ENCODE peak calls at places on chromosomes 16 and 17, in five cellular contexts. N is ACHN; J is activated gamma-delta T cell treated with anti-CD3 and anti-CD28 coated beads, Interleukin-2, amount 50 U/mL, for 16 hours; P is CD8-positive, alpha-beta T cell; T is stimulated activated CD4-positive, alpha-beta T cell treated with anti-CD3 and anti-CD28 coated beads, Interleukin-1b, Interleukin-23, amount 100 ng/mL, for 1 hour. M is an unnamed sample.

GRCh38 chr16:82715160-82715559 is 88.4 kb downstream of the CDH13 start:
- DNase-seq in N (no peak), J (no peak), P (no peak), T (no peak), M (no peak)

GRCh38 chr17:76500074-76500744 is 1.0 kb downstream of the RHBDF2 start:
- DNase-seq in N (no peak), J (no peak), P (no peak), T (no peak), M (no peak)

GRCh38 chr16:23801387-23801786 is 34.4 kb upstream of the PRKCB start:
- DNase-seq in N (peak), J (peak), P (peak), T (peak), M (no peak)

GRCh38 chr17:30519707-30520106 is 42.5 kb downstream of the GOSR1 start:
- DNase-seq in N (peak), J (no peak), P (no peak), T (no peak), M (no peak)

GRCh38 chr16:75062135-75062943 is 54.2 kb downstream of the LDHD start:
- DNase-seq in N (no peak), J (no peak), P (no peak), T (no peak), M (no peak)

GRCh38 chr17:44269795-44270320 is 1.9 kb upstream of the SLC4A1 start:
- DNase-seq in N (no peak), J (no peak), P (no peak), T (no peak), M (no peak)

GRCh38 chr16:364595-365491 is 5.5 kb downstream of the MRPL28 start:
- DNase-seq in N (no peak), J (no peak), P (no peak), T (no peak), M (no peak)

GRCh38 chr16:64629622-64630021 is 492.2 kb downstream of the CDH11 start:
- DNase-seq in N (no peak), J (no peak), P (no peak), T (no peak), M (no peak)

GRCh38 chr16:86732621-86733297 is 154.4 kb downstream of the FOXL1 start:
- DNase-seq in N (no peak), J (no peak), P (no peak), T (no peak), M (no peak)

GRCh38 chr16:87129771-87130170 is 187.4 kb downstream of the C16orf95 start:
- DNase-seq in N (no peak), J (no peak), P (no peak), T (no peak), M (no peak)

GRCh38 chr17:17182601-17183136 is 23.5 kb downstream of the PLD6 start:
- DNase-seq in N (no peak), J (no peak), P (no peak), T (no peak), M (no peak)

GRCh38 chr16:88752386-88753002 is 32.5 kb downstream of the PIEZO1 start:
- DNase-seq in N (no peak), J (no peak), P (no peak), T (no peak), M (no peak)

GRCh38 chr16:18803569-18804462 is 2.5 kb upstream of the ARL6IP1 start:
- DNase-seq in N (peak), J (no peak), P (no peak), T (no peak), M (no peak)

GRCh38 chr16:86898386-86898785 is 320.0 kb downstream of the FOXL1 start:
- DNase-seq in N (no peak), J (no peak), P (no peak), T (no peak), M (no peak)

GRCh38 chr17:79066963-79067362 is 7.7 kb upstream of the ENGASE start:
- DNase-seq in N (no peak), J (no peak), P (no peak), T (no peak), M (no peak)

GRCh38 chr17:27294689-27295630 is 1.0 kb downstream of the WSB1 start:
- DNase-seq in N (peak), J (peak), P (peak), T (no peak), M (no peak)

GRCh38 chr16:1393613-1394176 is 20.8 kb downstream of the UNKL start:
- DNase-seq in N (no peak), J (no peak), P (no peak), T (no peak), M (no peak)

GRCh38 chr16:48047755-48048154 is 108.0 kb downstream of the ABCC12 start:
- DNase-seq in N (no peak), J (no peak), P (no peak), T (no peak), M (no peak)

GRCh38 chr16:81842564-81843242 is 63.6 kb downstream of the PLCG2 start:
- DNase-seq in N (no peak), J (no peak), P (no peak), T (no peak), M (no peak)

GRCh38 chr17:43620147-43620944 is 41.4 kb downstream of the MEOX1 start:
- DNase-seq in N (no peak), J (no peak), P (no peak), T (no peak), M (no peak)

GRCh38 chr16:12625716-12626115 is 178.0 kb downstream of the CPPED1 start:
- DNase-seq in N (no peak), J (no peak), P (no peak), T (no peak), M (no peak)

GRCh38 chr17:6454495-6455320 is 10.5 kb downstream of the PIMREG start:
- DNase-seq in N (no peak), J (no peak), P (no peak), T (no peak), M (no peak)

GRCh38 chr16:51392651-51393187 is 241.6 kb upstream of the SALL1 start:
- DNase-seq in N (no peak), J (no peak), P (no peak), T (no peak), M (no peak)

GRCh38 chr17:70336411-70336810 is 167.1 kb downstream of the KCNJ2 start:
- DNase-seq in N (no peak), J (no peak), P (no peak), T (no peak), M (no peak)

GRCh38 chr16:85611205-85611454 is 2.0 kb upstream of the GSE1 start:
- DNase-seq in N (no peak), J (no peak), P (no peak), T (no peak), M (no peak)

GRCh38 chr17:2372681-2373080 is 28.2 kb downstream of the MNT start:
- DNase-seq in N (no peak), J (no peak), P (no peak), T (no peak), M (no peak)

GRCh38 chr17:17303010-17303846 is at the start of gene NT5M:
- DNase-seq in N (peak), J (peak), P (no peak), T (peak), M (no peak)

GRCh38 chr16:14564323-14564722 is 65.7 kb downstream of the PARN start:
- DNase-seq in N (no peak), J (no peak), P (no peak), T (no peak), M (no peak)

GRCh38 chr16:11669380-11670146 is 1.3 kb downstream of the SNN start:
- DNase-seq in N (no peak), J (no peak), P (no peak), T (no peak), M (no peak)

GRCh38 chr17:10527419-10527818 is 9.1 kb upstream of the MYH1 start:
- DNase-seq in N (no peak), J (no peak), P (no peak), T (no peak), M (no peak)

GRCh38 chr16:29784901-29785500 is 5.5 kb upstream of the KIF22 start:
- DNase-seq in N (no peak), J (peak), P (peak), T (no peak), M (no peak)

GRCh38 chr16:61413026-61413425 is 623.2 kb downstream of the CDH8 start:
- DNase-seq in N (no peak), J (no peak), P (no peak), T (no peak), M (no peak)

GRCh38 chr16:48158296-48158695 is 2.5 kb upstream of the ABCC12 start:
- DNase-seq in N (peak), J (no peak), P (no peak), T (no peak), M (no peak)

GRCh38 chr17:29621751-29622194 is 939 bp downstream of the CORO6 start:
- DNase-seq in N (no peak), J (no peak), P (no peak), T (no peak), M (no peak)

GRCh38 chr16:11256657-11257130 is 690 bp upstream of the SOCS1 start:
- DNase-seq in N (peak), J (no peak), P (no peak), T (no peak), M (no peak)

GRCh38 chr17:41402161-41402560 is 4.8 kb upstream of the KRT31 start:
- DNase-seq in N (no peak), J (no peak), P (no peak), T (no peak), M (no peak)

M was measured in SK-N-MC.